ENCODE peak calls at places on chromosomes 12 and 14, in nine cellular contexts. One of them, this sample, is unnamed. For H3K4me1, the result is how much of the 10 kb centered on the place peaks cover.

GRCh38 chr12:18358930-18359329 is 97.6 kb downstream of the PIK3C2G start:
- DNase-seq in heart left ventricle: no peak
- DNase-seq in adrenal gland: no peak
- DNase-seq in vagina: no peak
- DNase-seq in testis: no peak
- DNase-seq in uterus: no peak
- DNase-seq in spleen: no peak
- DNase-seq in transverse colon: no peak
- DNase-seq in stomach: no peak
- DNase-seq in this sample: no peak

GRCh38 chr12:4423528-4424195 is 22.0 kb downstream of the FGF6 start:
- DNase-seq in testis: no peak
- DNase-seq in uterus: no peak
- DNase-seq in adrenal gland: no peak
- DNase-seq in transverse colon: no peak
- DNase-seq in stomach: no peak
- DNase-seq in vagina: no peak
- DNase-seq in spleen: no peak
- DNase-seq in heart left ventricle: no peak
- DNase-seq in this sample: no peak

GRCh38 chr12:105365231-105365630 is 34.7 kb downstream of the C12orf75 start:
- DNase-seq in stomach: no peak
- DNase-seq in transverse colon: no peak
- DNase-seq in vagina: no peak
- DNase-seq in testis: no peak
- DNase-seq in adrenal gland: no peak
- DNase-seq in uterus: no peak
- DNase-seq in heart left ventricle: no peak
- DNase-seq in spleen: no peak
- DNase-seq in this sample: no peak

GRCh38 chr14:35814371-35815005 is 5.4 kb upstream of the RALGAPA1 start:
- DNase-seq in adrenal gland: peak
- DNase-seq in uterus: no peak
- DNase-seq in testis: peak
- DNase-seq in heart left ventricle: peak
- DNase-seq in transverse colon: peak
- DNase-seq in spleen: no peak
- DNase-seq in stomach: peak
- DNase-seq in vagina: no peak
- DNase-seq in this sample: peak

GRCh38 chr12:102564026-102564425 is 83.7 kb upstream of the IGF1 start:
- DNase-seq in heart left ventricle: no peak
- DNase-seq in uterus: no peak
- DNase-seq in transverse colon: no peak
- DNase-seq in testis: no peak
- DNase-seq in stomach: no peak
- DNase-seq in vagina: no peak
- DNase-seq in spleen: no peak
- DNase-seq in adrenal gland: no peak
- DNase-seq in this sample: no peak

GRCh38 chr14:77622562-77622961 is 6.1 kb upstream of the SPTLC2 start:
- DNase-seq in adrenal gland: no peak
- DNase-seq in uterus: no peak
- DNase-seq in vagina: peak
- DNase-seq in heart left ventricle: no peak
- DNase-seq in spleen: no peak
- DNase-seq in transverse colon: peak
- DNase-seq in testis: no peak
- DNase-seq in stomach: peak
- DNase-seq in this sample: no peak

GRCh38 chr14:75399819-75400678 is 27.8 kb upstream of the JDP2 start:
- DNase-seq in uterus: peak
- DNase-seq in adrenal gland: peak
- DNase-seq in transverse colon: peak
- DNase-seq in spleen: peak
- DNase-seq in vagina: peak
- DNase-seq in stomach: peak
- DNase-seq in heart left ventricle: peak
- DNase-seq in testis: peak
- DNase-seq in this sample: peak

GRCh38 chr12:115617391-115617790 is 660.1 kb downstream of the MED13L start:
- DNase-seq in vagina: no peak
- DNase-seq in stomach: no peak
- DNase-seq in spleen: no peak
- DNase-seq in transverse colon: no peak
- DNase-seq in adrenal gland: no peak
- DNase-seq in uterus: no peak
- DNase-seq in heart left ventricle: no peak
- DNase-seq in testis: peak
- DNase-seq in this sample: no peak

GRCh38 chr12:27052176-27052575 is 29.8 kb downstream of the MED21 start:
- DNase-seq in vagina: no peak
- DNase-seq in stomach: no peak
- DNase-seq in spleen: no peak
- DNase-seq in testis: no peak
- DNase-seq in adrenal gland: no peak
- DNase-seq in heart left ventricle: no peak
- DNase-seq in transverse colon: no peak
- DNase-seq in uterus: no peak
- DNase-seq in this sample: no peak

GRCh38 chr12:130633771-130634170 is 82.3 kb downstream of the RIMBP2 start:
- DNase-seq in transverse colon: peak
- DNase-seq in spleen: no peak
- DNase-seq in stomach: peak
- DNase-seq in heart left ventricle: no peak
- DNase-seq in testis: no peak
- DNase-seq in uterus: no peak
- DNase-seq in adrenal gland: peak
- DNase-seq in vagina: no peak
- DNase-seq in this sample: no peak

GRCh38 chr12:121579190-121579791 is 1.5 kb downstream of the KDM2B start:
- DNase-seq in vagina: no peak
- DNase-seq in adrenal gland: peak
- DNase-seq in heart left ventricle: peak
- DNase-seq in uterus: peak
- DNase-seq in testis: peak
- DNase-seq in spleen: peak
- DNase-seq in stomach: peak
- DNase-seq in transverse colon: peak
- DNase-seq in this sample: peak

GRCh38 chr12:50017047-50017446 is 8.2 kb downstream of the RACGAP1 start:
- DNase-seq in vagina: no peak
- DNase-seq in adrenal gland: peak
- DNase-seq in transverse colon: peak
- DNase-seq in uterus: peak
- DNase-seq in heart left ventricle: peak
- DNase-seq in stomach: peak
- DNase-seq in testis: peak
- DNase-seq in spleen: no peak
- DNase-seq in this sample: peak

GRCh38 chr12:3119745-3120660 is 42.8 kb downstream of the TSPAN9 start:
- DNase-seq in spleen: no peak
- DNase-seq in heart left ventricle: peak
- DNase-seq in testis: peak
- DNase-seq in stomach: no peak
- DNase-seq in transverse colon: no peak
- DNase-seq in adrenal gland: peak
- DNase-seq in uterus: no peak
- DNase-seq in vagina: no peak
- DNase-seq in this sample: no peak

GRCh38 chr14:80419339-80419738 is 208.0 kb upstream of the DIO2 start:
- DNase-seq in uterus: no peak
- DNase-seq in spleen: no peak
- DNase-seq in adrenal gland: no peak
- DNase-seq in stomach: peak
- DNase-seq in transverse colon: no peak
- DNase-seq in vagina: no peak
- DNase-seq in testis: peak
- DNase-seq in heart left ventricle: no peak
- DNase-seq in this sample: no peak

GRCh38 chr14:79016828-79017505 is 846.8 kb downstream of the NRXN3 start:
- DNase-seq in transverse colon: no peak
- DNase-seq in adrenal gland: no peak
- DNase-seq in stomach: no peak
- DNase-seq in vagina: no peak
- DNase-seq in spleen: no peak
- DNase-seq in testis: no peak
- DNase-seq in uterus: no peak
- DNase-seq in heart left ventricle: no peak
- DNase-seq in this sample: no peak

GRCh38 chr14:98608071-98609060 is 663.6 kb downstream of the BCL11B start:
- DNase-seq in uterus: no peak
- DNase-seq in testis: no peak
- DNase-seq in spleen: no peak
- DNase-seq in heart left ventricle: no peak
- DNase-seq in transverse colon: no peak
- DNase-seq in vagina: peak
- DNase-seq in adrenal gland: no peak
- DNase-seq in stomach: no peak
- DNase-seq in this sample: no peak

GRCh38 chr14:26199599-26200370 is 398.0 kb downstream of the NOVA1 start:
- DNase-seq in heart left ventricle: no peak
- DNase-seq in vagina: no peak
- DNase-seq in uterus: no peak
- DNase-seq in transverse colon: no peak
- DNase-seq in stomach: no peak
- DNase-seq in testis: no peak
- DNase-seq in adrenal gland: no peak
- DNase-seq in spleen: no peak
- DNase-seq in this sample: no peak

GRCh38 chr14:85301506-85301905 is 228.4 kb upstream of the FLRT2 start:
- DNase-seq in heart left ventricle: no peak
- DNase-seq in testis: no peak
- DNase-seq in uterus: no peak
- DNase-seq in adrenal gland: no peak
- DNase-seq in spleen: no peak
- DNase-seq in transverse colon: no peak
- DNase-seq in stomach: no peak
- DNase-seq in vagina: no peak
- DNase-seq in this sample: no peak

GRCh38 chr12:127280393-127281275 is 986.3 kb upstream of the TMEM132C start:
- DNase-seq in testis: peak
- DNase-seq in adrenal gland: peak
- DNase-seq in uterus: peak
- DNase-seq in vagina: no peak
- DNase-seq in transverse colon: peak
- DNase-seq in heart left ventricle: peak
- DNase-seq in stomach: peak
- DNase-seq in spleen: peak
- DNase-seq in this sample: no peak

GRCh38 chr12:109982211-109982610 is 14.0 kb downstream of the GIT2 start:
- DNase-seq in stomach: no peak
- DNase-seq in uterus: no peak
- DNase-seq in heart left ventricle: no peak
- DNase-seq in vagina: no peak
- DNase-seq in adrenal gland: no peak
- DNase-seq in testis: no peak
- DNase-seq in spleen: no peak
- DNase-seq in transverse colon: no peak
- DNase-seq in this sample: no peak

GRCh38 chr12:6358886-6359285 is 16.5 kb downstream of the SCNN1A start:
- DNase-seq in heart left ventricle: no peak
- DNase-seq in testis: no peak
- DNase-seq in adrenal gland: no peak
- DNase-seq in stomach: no peak
- DNase-seq in vagina: no peak
- DNase-seq in transverse colon: no peak
- DNase-seq in uterus: no peak
- DNase-seq in spleen: no peak
- DNase-seq in this sample: no peak
- H3K4me1 ChIP-seq in heart left ventricle: under half
- H3K4me1 ChIP-seq in testis: under half
- H3K4me1 ChIP-seq in adrenal gland: under half
- H3K4me1 ChIP-seq in stomach: under half
- H3K4me1 ChIP-seq in vagina: under half
- H3K4me1 ChIP-seq in transverse colon: under half
- H3K4me1 ChIP-seq in uterus: under half
- H3K4me1 ChIP-seq in spleen: half or more
- H3K4me1 ChIP-seq in this sample: under half

GRCh38 chr14:90381011-90381790 is 15.6 kb upstream of the CALM1 start:
- DNase-seq in testis: peak
- DNase-seq in transverse colon: peak
- DNase-seq in adrenal gland: peak
- DNase-seq in stomach: peak
- DNase-seq in uterus: peak
- DNase-seq in heart left ventricle: peak
- DNase-seq in vagina: peak
- DNase-seq in spleen: no peak
- DNase-seq in this sample: peak
- TF ChIP-seq POLR2A in testis: no peak
- TF ChIP-seq POLR2A in transverse colon: peak
- TF ChIP-seq POLR2A in adrenal gland: peak
- TF ChIP-seq POLR2A in stomach: no peak
- TF ChIP-seq POLR2A in uterus: no peak
- TF ChIP-seq POLR2A in heart left ventricle: no peak
- TF ChIP-seq POLR2A in vagina: no peak
- TF ChIP-seq POLR2A in spleen: no peak
- TF ChIP-seq POLR2A in this sample: no peak

GRCh38 chr14:94480809-94481208 is 4.8 kb upstream of the SERPINA9 start:
- DNase-seq in vagina: no peak
- DNase-seq in heart left ventricle: no peak
- DNase-seq in testis: no peak
- DNase-seq in uterus: no peak
- DNase-seq in transverse colon: no peak
- DNase-seq in adrenal gland: no peak
- DNase-seq in spleen: no peak
- DNase-seq in stomach: no peak
- DNase-seq in this sample: no peak
- H3K27ac ChIP-seq in vagina: no peak
- H3K27ac ChIP-seq in heart left ventricle: no peak
- H3K27ac ChIP-seq in testis: no peak
- H3K27ac ChIP-seq in uterus: no peak
- H3K27ac ChIP-seq in transverse colon: no peak
- H3K27ac ChIP-seq in adrenal gland: no peak
- H3K27ac ChIP-seq in spleen: no peak
- H3K27ac ChIP-seq in stomach: no peak
- H3K27ac ChIP-seq in this sample: no peak

DNA sequence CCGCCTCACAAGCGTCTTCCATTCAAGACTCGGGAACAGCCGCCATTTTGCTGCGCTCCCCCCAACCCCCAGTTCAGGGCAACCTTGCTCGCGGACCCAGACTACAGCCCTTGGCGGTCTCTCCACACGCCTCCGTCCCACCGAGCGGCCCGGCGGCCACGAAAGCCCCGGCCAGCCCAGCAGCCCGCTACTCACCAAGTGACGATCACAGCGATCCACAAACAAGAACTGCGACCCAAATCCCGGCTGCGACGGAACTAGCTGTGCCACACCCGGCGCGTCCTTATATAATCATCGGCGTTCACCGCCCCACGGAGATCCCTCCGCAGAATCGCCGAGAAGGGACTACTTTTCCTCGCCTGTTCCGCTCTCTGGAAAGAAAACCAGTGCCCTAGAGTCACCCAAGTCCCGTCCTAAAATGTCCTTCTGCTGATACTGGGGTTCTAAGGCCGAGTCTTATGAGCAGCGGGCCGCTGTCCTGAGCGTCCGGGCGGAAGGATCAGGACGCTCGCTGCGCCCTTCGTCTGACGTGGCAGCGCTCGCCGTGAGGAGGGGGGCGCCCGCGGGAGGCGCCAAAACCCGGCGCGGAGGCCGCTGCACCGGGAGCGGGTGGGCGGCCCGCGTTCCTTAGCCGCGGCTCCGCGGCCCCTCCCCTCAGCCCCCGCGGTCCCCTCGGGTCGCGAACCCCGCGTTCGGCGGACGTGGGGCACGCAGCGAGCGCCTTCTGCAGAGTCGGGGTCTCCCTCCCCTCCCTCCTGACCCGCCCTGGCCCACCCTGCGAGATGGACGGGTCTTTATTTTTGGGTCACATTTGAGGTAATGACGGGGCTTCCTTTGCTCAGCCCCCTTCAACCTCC is at the start of gene UBC:
- DNase-seq in spleen: peak
- DNase-seq in transverse colon: peak
- DNase-seq in stomach: peak
- DNase-seq in adrenal gland: peak
- DNase-seq in uterus: peak
- DNase-seq in heart left ventricle: peak
- DNase-seq in testis: peak
- DNase-seq in vagina: peak
- DNase-seq in this sample: peak
- H3K4me1 ChIP-seq in spleen: half or more
- H3K4me1 ChIP-seq in transverse colon: half or more
- H3K4me1 ChIP-seq in stomach: half or more
- H3K4me1 ChIP-seq in adrenal gland: half or more
- H3K4me1 ChIP-seq in uterus: under half
- H3K4me1 ChIP-seq in heart left ventricle: under half
- H3K4me1 ChIP-seq in testis: under half
- H3K4me1 ChIP-seq in vagina: half or more
- H3K4me1 ChIP-seq in this sample: under half

This sample was measured in ovary.